ENCODE peak calls at places on chromosomes 11 and 22, in seven cellular contexts. L is H1; U is activated CD4-positive, alpha-beta T cell treated with anti-CD3 and anti-CD28 coated beads for 24 hours; X is GM12891; V is stimulated activated CD8-positive, alpha-beta memory T cell treated with anti-CD3 and anti-CD28 coated beads, Interleukin-4, amount 100 ng/mL, for 1 hour; T is hippocampal formation; S is DMS153. C is an unnamed sample.

GRCh38 chr22:23035557-23036277 is 34.6 kb upstream of the GNAZ start:
- DNase-seq in V (no peak), S (no peak), T (no peak), L (no peak), U (no peak), X (no peak), C (no peak)

GRCh38 chr11:11913395-11913794 is 71.6 kb downstream of the USP47 start:
- DNase-seq in S (no peak), L (no peak), V (no peak), U (no peak), X (no peak), T (no peak), C (no peak)

GRCh38 chr11:118749429-118749828 is 41.5 kb downstream of the DDX6 start:
- DNase-seq in T (no peak), U (no peak), X (no peak), S (no peak), L (no peak), V (no peak), C (no peak)

GRCh38 chr11:104332110-104332509 is 168.2 kb upstream of the PDGFD start:
- DNase-seq in V (no peak), T (no peak), U (no peak), L (peak; percentile 39), S (no peak), X (no peak), C (no peak)

GRCh38 chr11:96578379-96578778 is 188.6 kb downstream of the JRKL start:
- DNase-seq in S (no peak), T (no peak), L (no peak), U (no peak), V (no peak), X (no peak), C (no peak)

GRCh38 chr11:57643802-57644201 is 5.9 kb downstream of the YPEL4 start:
- DNase-seq in T (no peak), S (no peak), V (no peak), U (no peak), X (no peak), L (no peak), C (no peak)

GRCh38 chr11:57792060-57792541 is 30.5 kb downstream of the CTNND1 start:
- DNase-seq in V (peak; percentile 75), X (peak; percentile 54), L (no peak), S (no peak), T (peak; percentile 15), U (peak; percentile 53), C (no peak)

GRCh38 chr11:59456661-59457060 is at the start of gene OR4D6:
- DNase-seq in L (no peak), S (no peak), X (no peak), V (no peak), U (no peak), T (no peak), C (no peak)

GRCh38 chr11:62370743-62371440 is 33.6 kb downstream of the ASRGL1 start:
- DNase-seq in X (no peak), L (no peak), V (no peak), U (peak; percentile 28), S (no peak), T (no peak), C (no peak)

GRCh38 chr22:40960137-40960536 is 9.0 kb downstream of the RBX1 start:
- DNase-seq in S (no peak), L (no peak), X (no peak), U (no peak), V (no peak), T (no peak), C (no peak)

GRCh38 chr22:30605449-30606110 is 1.4 kb upstream of the TCN2 start:
- DNase-seq in T (peak; percentile 25), U (peak; percentile 26), X (no peak), S (peak; percentile 52), V (no peak), L (no peak), C (peak; percentile 12)

GRCh38 chr11:128179049-128179448 is 408.3 kb downstream of the ETS1 start:
- DNase-seq in V (no peak), T (no peak), L (no peak), S (peak; percentile 83), X (no peak), U (no peak), C (no peak)

GRCh38 chr11:74820763-74821162 is 72.1 kb downstream of the RNF169 start:
- DNase-seq in V (no peak), S (no peak), T (no peak), L (no peak), U (no peak), X (no peak), C (no peak)

GRCh38 chr22:48872271-48873260 is 955.1 kb downstream of the BRD1 start:
- DNase-seq in L (no peak), S (no peak), X (no peak), V (no peak), T (no peak), U (no peak), C (no peak)

GRCh38 chr11:10350341-10350740 is 45.5 kb downstream of the ADM start:
- DNase-seq in S (no peak), V (no peak), T (no peak), X (no peak), U (no peak), L (peak; percentile 73), C (no peak)

GRCh38 chr11:34357646-34358257 is at the start of gene ABTB2:
- DNase-seq in X (peak; percentile 95), S (peak; percentile 95), L (peak; percentile 96), U (peak; percentile 97), V (peak; percentile 94), T (peak; percentile 97), C (peak; percentile 91)

GRCh38 chr11:44008698-44009097 is 39.1 kb upstream of the ACCSL start:
- DNase-seq in V (no peak), T (no peak), U (no peak), L (no peak), X (no peak), S (no peak), C (no peak)

GRCh38 chr11:69649576-69649900 is 8.6 kb downstream of the CCND1 start:
- DNase-seq in U (no peak), S (no peak), T (no peak), V (no peak), L (no peak), X (no peak), C (no peak)

GRCh38 chr11:45086526-45086925 is 59.9 kb upstream of the PRDM11 start:
- DNase-seq in X (no peak), S (no peak), V (no peak), T (no peak), U (no peak), L (no peak), C (no peak)

GRCh38 chr22:20182378-20182777 is 31.5 kb upstream of the CCDC188 start:
- DNase-seq in U (no peak), X (no peak), T (no peak), S (no peak), L (no peak), V (no peak), C (no peak)

GRCh38 chr11:133810766-133811165 is 34.5 kb downstream of the SPATA19 start:
- DNase-seq in L (no peak), U (no peak), X (no peak), T (no peak), S (no peak), V (no peak), C (no peak)

GRCh38 chr11:3049430-3050243 is 7.6 kb downstream of the CARS1 start:
- DNase-seq in L (no peak), S (peak; percentile 18), X (peak; percentile 67), T (peak; percentile 83), U (peak; percentile 31), V (peak; percentile 42), C (no peak)

GRCh38 chr22:20979940-20980453 is 2.1 kb upstream of the LZTR1 start:
- DNase-seq in V (no peak), S (no peak), X (no peak), L (no peak), T (no peak), U (no peak), C (no peak)

GRCh38 chr11:117822522-117823033 is 2.0 kb downstream of the FXYD2 start:
- DNase-seq in X (no peak), V (no peak), T (no peak), L (no peak), S (no peak), U (no peak), C (no peak)

GRCh38 chr11:128830290-128830813 is 36.7 kb downstream of the KCNJ1 start:
- DNase-seq in V (no peak), S (no peak), X (no peak), T (no peak), U (no peak), L (no peak), C (no peak)

GRCh38 chr11:126354631-126355323 is 709 bp upstream of the ST3GAL4 start:
- DNase-seq in S (no peak), V (no peak), L (no peak), X (no peak), T (no peak), U (no peak), C (no peak)

GRCh38 chr22:31321421-31321820 is 24.7 kb downstream of the PATZ1 start:
- DNase-seq in U (no peak), T (no peak), S (no peak), V (no peak), X (no peak), L (no peak), C (peak; percentile 7)

C was measured in NCI-H510A.